ENCODE peak calls at places on chromosomes 5 and 9, in four cellular contexts. N is heart left ventricle, V is Peyer's patch, Q is stomach. Z is an unnamed sample.

GRCh38 chr9:110640736-110641135 is 27.9 kb upstream of the MUSK start:
- DNase-seq in N (no peak), V (no peak), Q (no peak), Z (no peak)

GRCh38 chr5:147176422-147176821 is 58.4 kb upstream of the STK32A start:
- DNase-seq in N (no peak), Q (no peak), V (no peak), Z (no peak)

GRCh38 chr9:113523421-113524141 is 60.1 kb downstream of the RGS3 start:
- DNase-seq in Q (no peak), V (peak), N (peak), Z (peak)

GRCh38 chr5:140039561-140039960 is 3.5 kb downstream of the NRG2 start:
- DNase-seq in N (no peak), Q (no peak), V (no peak), Z (no peak)

GRCh38 chr5:53303105-53303504 is 177.3 kb upstream of the FST start:
- DNase-seq in V (no peak), N (no peak), Q (no peak), Z (no peak)

GRCh38 chr9:136220017-136220729 is 15.2 kb upstream of the LHX3 start:
- DNase-seq in V (no peak), Q (no peak), N (no peak), Z (no peak)

GRCh38 chr9:98775831-98776441 is 20.4 kb downstream of the ANKS6 start:
- DNase-seq in V (peak), Q (no peak), N (no peak), Z (peak)

GRCh38 chr9:22483528-22484060 is 37.0 kb downstream of the DMRTA1 start:
- DNase-seq in Q (no peak), N (no peak), V (no peak), Z (no peak)

GRCh38 chr9:36008774-36009300 is 27.9 kb upstream of the RECK start:
- DNase-seq in Q (peak), N (peak), V (peak), Z (peak)

GRCh38 chr5:52805614-52806013 is 17.9 kb downstream of the ITGA1 start:
- DNase-seq in V (no peak), N (no peak), Q (no peak), Z (no peak)

GRCh38 chr9:121122450-121123032 is 47.8 kb downstream of the CNTRL start:
- DNase-seq in V (no peak), Q (no peak), N (no peak), Z (no peak)

GRCh38 chr5:156109317-156110023 is 217.5 kb upstream of the SGCD start:
- DNase-seq in Q (no peak), N (no peak), V (no peak), Z (no peak)

GRCh38 chr5:105954341-105954740 is 1716.4 kb downstream of the EFNA5 start:
- DNase-seq in Q (no peak), V (no peak), N (no peak), Z (no peak)

GRCh38 chr9:82021198-82021597 is 32.6 kb downstream of the SPATA31D1 start:
- DNase-seq in Q (no peak), V (no peak), N (no peak), Z (peak)

GRCh38 chr5:40914835-40915234 is 5.5 kb downstream of the C7 start:
- DNase-seq in Q (no peak), V (no peak), N (no peak), Z (no peak)

GRCh38 chr5:32507738-32508434 is 63.3 kb upstream of the ZFR start:
- DNase-seq in V (no peak), Q (no peak), N (no peak), Z (peak)

GRCh38 chr5:180054226-180054625 is 17.3 kb downstream of the RNF130 start:
- DNase-seq in Q (no peak), N (no peak), V (no peak), Z (no peak)

GRCh38 chr9:99181621-99182020 is 40.1 kb downstream of the ALG2 start:
- DNase-seq in V (no peak), Q (no peak), N (no peak), Z (no peak)

GRCh38 chr5:10304932-10305331 is 2.8 kb downstream of the CMBL start:
- DNase-seq in V (no peak), Q (no peak), N (no peak), Z (no peak)

GRCh38 chr5:10306806-10307205 is 896 bp downstream of the CMBL start:
- DNase-seq in V (no peak), Q (no peak), N (no peak), Z (no peak)

GRCh38 chr5:10303699-10304170 is 4.0 kb downstream of the CMBL start:
- DNase-seq in Q (peak), N (no peak), V (no peak), Z (no peak)

GRCh38 chr5:10307206-10308148 is at the start of gene CMBL:
- DNase-seq in N (peak), Q (no peak), V (no peak), Z (peak)

DNA sequence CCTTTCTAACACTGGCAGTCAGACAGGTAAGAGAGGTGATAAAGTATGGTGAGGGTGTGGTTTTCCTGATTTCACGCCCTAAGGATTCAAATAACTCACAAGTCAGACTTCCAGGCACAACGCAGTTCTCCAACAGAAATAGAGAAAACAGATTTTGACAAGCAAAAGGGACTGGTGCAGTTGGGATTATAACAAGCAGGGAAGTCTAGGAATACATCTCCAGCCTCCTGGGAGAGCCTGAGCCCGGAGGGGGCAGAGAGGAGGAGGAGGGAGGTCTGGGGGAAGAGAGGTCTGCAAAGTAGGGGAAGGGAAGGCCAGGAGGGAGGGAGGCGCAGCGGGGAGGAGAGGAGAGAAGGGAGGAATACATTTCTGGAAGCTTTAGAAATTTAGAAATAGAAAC is 1.6 kb downstream of the CMBL start:
- DNase-seq in V (no peak), N (no peak), Q (no peak), Z (no peak)
- TF ChIP-seq POLR2A in V (peak), N (no peak), Q (no peak), Z (no peak)

DNA sequence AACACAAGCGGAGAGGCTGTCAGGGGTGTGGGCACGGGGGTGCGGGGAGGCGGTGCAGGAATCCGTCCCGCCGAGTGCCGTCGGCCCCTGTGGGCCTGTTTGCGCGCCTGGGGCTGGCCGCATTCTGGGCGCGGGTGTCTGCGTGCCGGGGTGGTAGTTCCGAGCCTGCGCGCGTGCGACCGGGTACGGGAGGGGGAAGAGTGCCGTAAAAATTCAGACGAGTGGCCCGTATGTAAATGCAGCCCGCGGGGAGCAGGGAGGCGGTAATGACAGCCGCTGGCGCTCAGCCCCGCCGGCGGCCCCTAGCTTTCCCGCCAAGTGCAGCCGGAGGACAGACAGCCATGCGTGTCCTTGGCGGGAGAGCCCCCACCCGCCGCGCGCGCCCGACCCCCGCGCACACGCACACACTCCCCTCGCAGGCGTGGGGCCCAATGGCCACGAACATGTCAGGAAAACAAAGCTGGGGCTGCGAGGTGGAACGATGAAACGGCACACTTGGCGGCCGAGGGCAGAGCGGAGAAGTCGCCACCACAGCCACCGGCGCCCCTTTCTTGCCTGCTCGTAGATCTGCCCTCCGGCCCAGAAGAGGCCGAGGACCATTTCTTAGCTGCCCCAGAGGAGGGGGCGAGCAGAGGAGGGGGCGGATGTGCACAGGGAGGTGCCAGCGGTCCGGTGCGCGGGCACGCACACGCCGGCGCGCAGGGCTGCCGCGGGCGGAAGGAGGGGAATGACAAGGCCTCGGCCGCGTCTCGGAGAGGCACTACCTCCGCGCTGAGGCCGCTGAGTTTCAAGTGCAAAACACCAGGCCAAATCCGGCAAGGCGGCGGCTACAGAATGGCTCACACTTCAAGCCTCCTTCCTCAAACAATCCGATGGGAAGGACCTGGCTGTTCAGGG is 208.5 kb downstream of the MEF2C start:
- DNase-seq in V (no peak), Q (no peak), N (no peak), Z (no peak)
- H3K27ac ChIP-seq in V (no peak), Q (no peak), N (no peak), Z (no peak)

GRCh38 chr9:116697341-116697740 is 10.2 kb downstream of the TRIM32 start:
- DNase-seq in N (no peak), V (no peak), Q (no peak), Z (no peak)

GRCh38 chr9:116694892-116695291 is 7.8 kb downstream of the TRIM32 start:
- DNase-seq in N (no peak), V (no peak), Q (no peak), Z (no peak)

GRCh38 chr9:116693233-116693731 is 6.2 kb downstream of the TRIM32 start:
- DNase-seq in V (no peak), Q (no peak), N (no peak), Z (no peak)

GRCh38 chr9:116697887-116698286 is 10.8 kb downstream of the TRIM32 start:
- DNase-seq in Q (no peak), V (no peak), N (no peak), Z (no peak)

GRCh38 chr9:116695441-116695840 is 8.3 kb downstream of the TRIM32 start:
- DNase-seq in V (no peak), N (no peak), Q (no peak), Z (no peak)
- H3K4me3 ChIP-seq in V (no peak), N (no peak), Q (no peak), Z (no peak)

GRCh38 chr9:94696545-94696944 is 30.0 kb upstream of the AOPEP start:
- DNase-seq in Q (no peak), V (no peak), N (no peak), Z (no peak)

GRCh38 chr9:94692601-94693000 is 33.9 kb upstream of the AOPEP start:
- DNase-seq in N (no peak), Q (no peak), V (no peak), Z (no peak)

GRCh38 chr9:94697972-94698581 is 28.4 kb upstream of the AOPEP start:
- DNase-seq in V (no peak), Q (no peak), N (no peak), Z (no peak)

DNA sequence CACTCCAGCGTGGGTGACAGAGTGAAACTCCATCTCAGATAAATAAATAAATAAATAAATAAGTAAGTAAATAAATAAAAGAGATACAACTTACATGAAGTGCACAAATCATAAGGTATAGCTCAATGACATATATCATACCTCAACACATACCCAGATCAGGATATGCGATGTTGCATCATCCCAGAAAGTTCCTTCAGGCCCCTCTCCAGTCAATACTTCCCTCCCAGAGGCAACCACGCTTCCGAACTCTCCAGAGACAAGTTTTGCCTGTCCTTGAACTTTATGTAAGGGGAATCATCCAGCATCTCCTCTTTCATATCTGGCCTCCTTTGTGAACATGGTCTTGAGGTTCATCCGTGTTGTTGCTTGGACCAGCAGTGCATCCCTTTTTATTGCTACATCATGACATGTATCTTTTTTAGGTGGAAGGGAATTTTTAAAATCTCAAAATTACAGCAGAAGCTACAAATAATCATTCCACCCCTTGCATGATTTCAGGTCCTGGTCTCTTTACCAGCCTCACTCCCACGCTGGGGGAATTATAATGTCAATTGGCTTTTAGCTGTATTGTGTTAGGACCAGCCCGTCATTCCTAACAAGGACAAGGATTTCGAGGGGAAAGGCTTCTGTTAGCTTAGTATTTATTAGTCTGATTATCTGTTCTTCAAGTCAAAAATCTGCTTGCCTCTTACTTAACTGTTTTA is 32.9 kb upstream of the AOPEP start:
- DNase-seq in V (no peak), N (no peak), Q (no peak), Z (no peak)
- TF ChIP-seq POLR2A in V (no peak), N (no peak), Q (no peak), Z (no peak)

DNA sequence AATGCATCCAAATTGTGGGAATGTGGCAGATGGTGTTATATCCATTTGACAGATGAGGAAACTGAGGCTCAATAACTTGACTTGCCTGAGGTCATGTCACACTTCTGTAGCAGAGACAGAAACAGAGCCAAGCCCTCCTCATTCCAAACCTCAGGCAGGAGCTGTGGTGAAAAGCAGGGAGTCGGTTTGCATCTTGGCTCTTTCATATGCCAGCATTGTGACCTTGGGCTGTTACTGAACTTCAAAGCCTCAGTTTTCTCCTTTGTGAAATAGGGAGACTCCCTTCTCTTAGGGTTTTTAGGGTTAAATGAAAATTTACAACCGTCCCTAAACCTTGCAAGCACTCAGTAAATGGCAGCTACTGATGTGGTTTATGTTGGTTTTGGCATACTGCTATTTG is 95.2 kb downstream of the IQGAP2 start:
- DNase-seq in V (no peak), N (no peak), Q (no peak), Z (no peak)
- H3K27ac ChIP-seq in V (no peak), N (no peak), Q (peak), Z (no peak)

GRCh38 chr9:21481470-21482057 is 549 bp downstream of the IFNE start:
- DNase-seq in Q (no peak), V (no peak), N (no peak), Z (no peak)
- H3K4me3 ChIP-seq in Q (no peak), V (no peak), N (no peak), Z (no peak)

DNA sequence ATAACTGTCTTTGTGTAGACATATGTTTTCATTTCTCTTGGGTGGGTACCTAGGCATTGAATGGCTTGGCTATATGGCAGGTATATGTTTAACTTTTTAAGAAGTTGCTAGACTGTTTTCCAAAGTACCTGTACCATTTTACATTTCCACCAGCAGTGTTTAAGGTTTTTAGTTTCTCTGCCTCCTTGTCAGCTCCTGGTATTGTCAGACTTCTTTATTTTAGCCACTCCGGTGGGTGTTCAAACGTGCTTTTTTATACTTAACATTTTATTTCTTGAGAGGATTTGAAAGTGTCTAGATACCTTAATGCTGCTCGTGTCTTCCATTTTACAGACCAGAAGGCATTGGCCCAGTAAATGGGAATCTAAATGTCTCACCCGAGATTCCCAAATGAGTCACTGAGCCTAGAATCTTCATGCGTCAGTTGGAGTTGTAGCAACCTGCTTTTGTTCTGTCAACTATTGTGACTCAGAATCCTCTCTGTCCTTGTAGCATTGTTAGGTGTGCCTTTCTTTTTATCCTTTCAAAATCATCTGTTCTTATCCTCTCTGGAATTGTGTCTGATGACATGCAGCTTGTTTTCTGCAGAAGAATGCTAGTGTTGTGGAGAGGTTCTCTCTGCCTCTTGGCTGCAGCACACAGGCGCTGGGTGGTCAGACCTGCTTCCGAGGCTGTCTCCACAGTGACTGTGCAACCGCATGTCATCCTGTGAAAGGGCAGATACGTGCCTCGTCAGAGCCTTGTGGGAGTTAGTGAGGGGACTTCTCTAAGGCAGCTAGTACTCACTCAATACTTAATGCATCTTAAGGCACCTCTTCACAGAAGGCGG is 291.8 kb downstream of the AOPEP start:
- DNase-seq in Q (no peak), V (no peak), N (peak), Z (no peak)
- TF ChIP-seq POLR2A in Q (no peak), V (no peak), N (no peak), Z (no peak)